ENCODE peak calls at places on chromosome 3, in seven cellular contexts. N, W, B, L, I, M and V are unnamed samples.

GRCh38 chr3:181302960-181303359 is 313.4 kb upstream of the DNAJC19 start:
- DNase-seq in B (no peak), N (no peak), L (no peak), I (no peak), M (no peak), W (no peak), V (no peak)

GRCh38 chr3:124860599-124860998 is 26.6 kb downstream of the ITGB5 start:
- DNase-seq in M (no peak), N (no peak), L (peak; percentile 89), I (peak; percentile 66), B (peak; percentile 28), W (no peak), V (peak; percentile 92)

GRCh38 chr3:16741890-16742289 is 136.7 kb upstream of the DAZL start:
- DNase-seq in N (no peak), L (no peak), I (no peak), M (no peak), B (no peak), W (no peak), V (no peak)

GRCh38 chr3:130636480-130637234 is 110.0 kb downstream of the PIK3R4 start:
- DNase-seq in L (no peak), I (no peak), W (peak; percentile 5), N (no peak), B (no peak), M (no peak), V (no peak)

GRCh38 chr3:165884518-165884917 is 47.3 kb upstream of the BCHE start:
- DNase-seq in N (no peak), I (no peak), L (no peak), B (no peak), W (no peak), M (no peak), V (no peak)

GRCh38 chr3:30354513-30354912 is 251.9 kb upstream of the TGFBR2 start:
- DNase-seq in I (no peak), M (no peak), W (no peak), N (no peak), B (no peak), L (no peak), V (peak; percentile 75)

GRCh38 chr3:106617276-106617675 is 748.5 kb upstream of the CBLB start:
- DNase-seq in W (no peak), B (no peak), I (no peak), M (no peak), L (no peak), N (no peak), V (no peak)

GRCh38 chr3:115961390-115961789 is 338.1 kb downstream of the GAP43 start:
- DNase-seq in I (no peak), W (no peak), B (no peak), L (no peak), N (no peak), M (no peak), V (no peak)

GRCh38 chr3:104604326-104605010 is 762.2 kb upstream of the ALCAM start:
- DNase-seq in W (no peak), L (no peak), B (no peak), N (no peak), I (no peak), M (no peak), V (no peak)

GRCh38 chr3:62135731-62136130 is 237.6 kb downstream of the FEZF2 start:
- DNase-seq in M (no peak), N (no peak), B (no peak), I (no peak), L (no peak), W (no peak), V (no peak)

GRCh38 chr3:55203486-55204010 is 275.7 kb upstream of the LRTM1 start:
- DNase-seq in W (no peak), I (no peak), M (no peak), L (no peak), B (no peak), N (no peak), V (no peak)

GRCh38 chr3:129936757-129937156 is 37.8 kb upstream of the TRH start:
- DNase-seq in L (no peak), M (no peak), B (peak; percentile 85), N (no peak), I (peak; percentile 74), W (no peak), V (no peak)

GRCh38 chr3:177294221-177294620 is 96.9 kb upstream of the TBL1XR1 start:
- DNase-seq in I (no peak), B (no peak), L (peak; percentile 54), N (no peak), M (no peak), W (no peak), V (no peak)

GRCh38 chr3:127612966-127613365 is 14.8 kb downstream of the MCM2 start:
- DNase-seq in M (no peak), W (no peak), I (no peak), N (peak; percentile 73), L (no peak), B (no peak), V (no peak)

GRCh38 chr3:105429034-105429762 is 62.5 kb downstream of the ALCAM start:
- DNase-seq in N (no peak), I (no peak), M (no peak), W (no peak), L (no peak), B (peak; percentile 5), V (no peak)

GRCh38 chr3:29438580-29438979 is 157.7 kb downstream of the RBMS3 start:
- DNase-seq in B (no peak), L (no peak), I (no peak), W (no peak), N (no peak), M (no peak), V (no peak)

GRCh38 chr3:73530030-73530411 is 94.7 kb downstream of the PDZRN3 start:
- DNase-seq in M (no peak), B (no peak), W (no peak), N (no peak), L (no peak), I (no peak), V (no peak)

GRCh38 chr3:109125902-109126301 is 8.0 kb upstream of the MORC1 start:
- DNase-seq in W (no peak), I (no peak), B (no peak), L (no peak), M (no peak), N (no peak), V (no peak)

GRCh38 chr3:195872097-195872496 is 36.3 kb downstream of the TNK2 start:
- DNase-seq in L (no peak), I (no peak), W (no peak), N (no peak), M (no peak), B (no peak), V (no peak)

GRCh38 chr3:186882881-186883685 is 40.6 kb downstream of the ADIPOQ start:
- DNase-seq in I (no peak), B (peak; percentile 65), W (no peak), N (no peak), M (no peak), L (peak; percentile 46), V (no peak)

GRCh38 chr3:11900844-11901243 is 54.2 kb upstream of the TAMM41 start:
- DNase-seq in L (no peak), B (no peak), N (no peak), M (no peak), W (no peak), I (no peak), V (no peak)

GRCh38 chr3:158531334-158531733 is 39.7 kb upstream of the MLF1 start:
- DNase-seq in W (no peak), L (no peak), N (no peak), I (no peak), M (no peak), B (no peak), V (no peak)

DNA sequence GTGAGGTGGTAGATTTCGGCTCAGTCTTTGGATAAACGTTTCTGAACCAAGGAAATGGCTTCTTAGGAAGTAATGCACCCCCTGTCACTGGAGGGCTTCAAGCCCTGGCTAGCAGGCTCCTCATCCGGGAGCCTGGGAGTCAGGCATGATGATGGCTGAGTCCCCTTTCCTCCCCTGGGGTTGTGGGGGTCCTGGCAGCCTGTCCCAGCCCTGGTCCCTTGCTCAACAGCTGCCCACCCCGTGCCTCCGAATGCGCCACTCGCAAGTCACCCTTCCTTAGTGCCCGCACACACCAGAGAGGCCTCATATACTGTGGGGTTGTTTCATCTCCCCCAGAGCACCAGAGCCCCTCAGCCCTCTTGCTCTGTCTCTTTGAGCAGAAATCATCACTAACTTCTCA is 48.2 kb downstream of the BDH1 start:
- DNase-seq in M (no peak), L (no peak), B (no peak), W (no peak), N (no peak), I (no peak), V (no peak)
- H3K4me3 ChIP-seq in M (no peak overlapping the region), L (no peak overlapping the region), B (no peak overlapping the region), W (no peak overlapping the region), N (no peak overlapping the region), I (no peak overlapping the region), V (no peak overlapping the region)

GRCh38 chr3:149881879-149882278 is 68.9 kb downstream of the RNF13 start:
- DNase-seq in I (no peak), W (peak; percentile 3), B (no peak), M (no peak), N (no peak), L (no peak), V (no peak)

GRCh38 chr3:149883134-149883533 is 70.1 kb downstream of the RNF13 start:
- DNase-seq in B (no peak), W (no peak), I (no peak), N (no peak), M (no peak), L (no peak), V (no peak)

GRCh38 chr3:149877668-149878067 is 64.7 kb downstream of the RNF13 start:
- DNase-seq in B (no peak), N (no peak), I (no peak), M (no peak), W (no peak), L (no peak), V (no peak)

DNA sequence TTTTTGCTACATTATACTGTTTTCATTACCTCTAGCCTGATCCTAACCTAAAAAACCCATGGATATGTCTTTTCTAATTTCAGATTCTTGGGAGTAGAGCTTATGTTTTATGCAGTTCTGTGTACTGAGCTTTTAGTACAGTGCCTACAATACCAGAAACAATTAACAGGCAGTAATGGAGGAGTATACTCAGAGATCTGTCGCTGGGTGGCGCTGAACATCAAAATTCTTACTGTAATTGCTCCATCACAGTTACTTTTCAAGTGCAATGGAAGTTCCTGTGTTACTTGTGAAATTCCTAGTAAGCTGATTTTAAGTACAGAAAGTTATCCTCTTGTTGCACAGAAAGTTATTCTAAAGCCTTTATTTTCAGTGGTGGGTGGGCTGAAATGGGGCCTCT is 66.9 kb downstream of the RNF13 start:
- DNase-seq in L (peak; percentile 4), N (peak; percentile 66), M (peak; percentile 85), I (peak; percentile 68), B (peak; percentile 24), W (peak; percentile 35), V (no peak)
- TF ChIP-seq CTCF in L (peak; percentile 73), N (peak; percentile 55), M (peak; percentile 79), I (peak; percentile 25), B (peak; percentile 65), W (peak; percentile 52), V (peak; percentile 51)

GRCh38 chr3:42194943-42195510 is 71.0 kb downstream of the CCK start:
- DNase-seq in L (no peak), M (no peak), I (no peak), W (no peak), N (no peak), B (no peak), V (no peak)
- H3K4me3 ChIP-seq in L (no peak overlapping the region), M (no peak overlapping the region), I (no peak overlapping the region), W (no peak overlapping the region), N (no peak overlapping the region), B (no peak overlapping the region), V (no peak overlapping the region)

GRCh38 chr3:26484140-26484539 is 138.4 kb upstream of the LRRC3B start:
- DNase-seq in I (no peak), B (peak; percentile 1), W (no peak), N (no peak), L (no peak), M (peak; percentile 79), V (no peak)
- TF ChIP-seq CTCF in I (no peak), B (no peak), W (no peak), N (no peak), L (peak; percentile 53), M (peak; percentile 76), V (no peak)